ENCODE peak calls at places on chromosomes 4 and X, in four cellular contexts. S is tibial artery; Y is CD8-positive, alpha-beta memory T cell; E is aorta. O is an unnamed sample. For H3K4me1 and H3K27me3, the result is how much of the 10 kb centered on the place peaks cover.

GRCh38 chr4:152515678-152516077 is 20.2 kb downstream of the FBXW7 start:
- DNase-seq in S (no peak), Y (no peak), E (peak), O (no peak)

GRCh38 chr4:112431158-112431557 is 84.8 kb downstream of the NEUROG2 start:
- DNase-seq in S (no peak), Y (no peak), E (no peak), O (no peak)

GRCh38 chrX:68571292-68572256 is 72.7 kb downstream of the YIPF6 start:
- DNase-seq in S (no peak), Y (no peak), E (no peak), O (no peak)

GRCh38 chr4:110970642-110971041 is 347.8 kb upstream of the PITX2 start:
- DNase-seq in S (no peak), Y (no peak), E (no peak), O (no peak)

GRCh38 chrX:136708348-136708747 is 60.4 kb downstream of the CD40LG start:
- DNase-seq in S (no peak), Y (no peak), E (no peak), O (no peak)

GRCh38 chr4:101441446-101441845 is 94.1 kb upstream of the PPP3CA start:
- DNase-seq in S (no peak), Y (no peak), E (no peak), O (no peak)

GRCh38 chr4:69986663-69987062 is 9.1 kb upstream of the STATH start:
- DNase-seq in S (no peak), Y (no peak), E (no peak), O (no peak)

GRCh38 chrX:137916090-137916746 is 350.3 kb downstream of the ZIC3 start:
- DNase-seq in S (no peak), Y (no peak), E (no peak), O (no peak)

GRCh38 chrX:19683817-19684216 is 168.5 kb upstream of the MAP3K15 start:
- DNase-seq in S (no peak), Y (peak), E (no peak), O (no peak)

GRCh38 chrX:45879512-45879911 is 665.7 kb downstream of the ZNF674 start:
- DNase-seq in S (no peak), Y (no peak), E (no peak), O (no peak)

GRCh38 chr4:2009651-2010233 is 968 bp upstream of the NELFA start:
- DNase-seq in S (peak), Y (peak), E (peak), O (peak)

GRCh38 chrX:12950851-12951589 is 23.9 kb upstream of the TMSB4X start:
- DNase-seq in S (no peak), Y (peak), E (no peak), O (no peak)

GRCh38 chr4:23368081-23368697 is 521.7 kb downstream of the PPARGC1A start:
- DNase-seq in S (no peak), Y (no peak), E (no peak), O (peak)

GRCh38 chr4:105807496-105807895 is 87.8 kb upstream of the NPNT start:
- DNase-seq in S (no peak), Y (no peak), E (no peak), O (no peak)

GRCh38 chr4:105805501-105806120 is 89.7 kb upstream of the NPNT start:
- DNase-seq in S (no peak), Y (no peak), E (no peak), O (no peak)

GRCh38 chr4:105808030-105808429 is 87.2 kb upstream of the NPNT start:
- DNase-seq in S (no peak), Y (no peak), E (no peak), O (no peak)

DNA sequence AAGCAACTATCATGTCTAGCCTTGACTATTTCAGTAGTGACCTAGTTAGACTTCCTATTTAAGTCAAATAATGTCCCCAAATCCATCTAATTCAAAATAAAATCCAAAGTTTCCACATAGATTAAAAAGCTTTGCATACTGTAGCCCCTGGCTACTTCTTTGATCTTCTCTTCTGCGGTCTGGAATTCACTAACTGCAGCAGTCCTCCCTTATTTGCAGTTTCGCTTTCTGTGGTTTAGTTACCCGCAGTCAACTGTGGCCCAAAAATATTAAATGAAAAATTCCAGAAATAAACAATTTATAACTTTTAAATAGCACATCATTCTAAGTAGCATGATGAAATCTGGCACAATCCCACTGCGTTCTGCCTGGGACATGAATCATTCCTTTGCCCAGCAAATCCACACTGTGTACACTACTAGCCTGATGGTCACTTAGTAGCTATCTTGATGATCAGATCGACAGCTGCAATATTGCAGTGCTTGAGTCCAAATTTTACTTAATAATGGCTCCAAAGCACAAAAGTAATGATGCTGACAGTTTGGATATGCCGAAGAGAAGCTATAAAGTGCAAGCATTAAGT is 86.7 kb upstream of the NPNT start:
- DNase-seq in S (peak), Y (no peak), E (no peak), O (no peak)
- H3K27ac ChIP-seq in S (peak), Y (no peak), E (peak), O (no peak)

GRCh38 chr4:184437565-184437964 is 36.8 kb downstream of the IRF2 start:
- DNase-seq in S (no peak), Y (no peak), E (no peak), O (no peak)
- H3K4me1 ChIP-seq in S (under half), Y (under half), E (under half), O (under half)

GRCh38 chr4:6834867-6835266 is 52.3 kb downstream of the KIAA0232 start:
- DNase-seq in S (no peak), Y (no peak), E (no peak), O (no peak)
- H3K27me3 ChIP-seq in S (under half), Y (under half), E (under half), O (under half)

GRCh38 chrX:40149286-40150175 is 51.8 kb upstream of the BCOR start:
- DNase-seq in S (no peak), Y (no peak), E (no peak), O (no peak)

GRCh38 chrX:40152706-40153334 is 55.1 kb upstream of the BCOR start:
- DNase-seq in S (peak), Y (no peak), E (peak), O (peak)

GRCh38 chrX:40150503-40150902 is 52.7 kb upstream of the BCOR start:
- DNase-seq in S (no peak), Y (no peak), E (no peak), O (no peak)

GRCh38 chrX:40152173-40152705 is 54.5 kb upstream of the BCOR start:
- DNase-seq in S (peak), Y (no peak), E (peak), O (peak)

DNA sequence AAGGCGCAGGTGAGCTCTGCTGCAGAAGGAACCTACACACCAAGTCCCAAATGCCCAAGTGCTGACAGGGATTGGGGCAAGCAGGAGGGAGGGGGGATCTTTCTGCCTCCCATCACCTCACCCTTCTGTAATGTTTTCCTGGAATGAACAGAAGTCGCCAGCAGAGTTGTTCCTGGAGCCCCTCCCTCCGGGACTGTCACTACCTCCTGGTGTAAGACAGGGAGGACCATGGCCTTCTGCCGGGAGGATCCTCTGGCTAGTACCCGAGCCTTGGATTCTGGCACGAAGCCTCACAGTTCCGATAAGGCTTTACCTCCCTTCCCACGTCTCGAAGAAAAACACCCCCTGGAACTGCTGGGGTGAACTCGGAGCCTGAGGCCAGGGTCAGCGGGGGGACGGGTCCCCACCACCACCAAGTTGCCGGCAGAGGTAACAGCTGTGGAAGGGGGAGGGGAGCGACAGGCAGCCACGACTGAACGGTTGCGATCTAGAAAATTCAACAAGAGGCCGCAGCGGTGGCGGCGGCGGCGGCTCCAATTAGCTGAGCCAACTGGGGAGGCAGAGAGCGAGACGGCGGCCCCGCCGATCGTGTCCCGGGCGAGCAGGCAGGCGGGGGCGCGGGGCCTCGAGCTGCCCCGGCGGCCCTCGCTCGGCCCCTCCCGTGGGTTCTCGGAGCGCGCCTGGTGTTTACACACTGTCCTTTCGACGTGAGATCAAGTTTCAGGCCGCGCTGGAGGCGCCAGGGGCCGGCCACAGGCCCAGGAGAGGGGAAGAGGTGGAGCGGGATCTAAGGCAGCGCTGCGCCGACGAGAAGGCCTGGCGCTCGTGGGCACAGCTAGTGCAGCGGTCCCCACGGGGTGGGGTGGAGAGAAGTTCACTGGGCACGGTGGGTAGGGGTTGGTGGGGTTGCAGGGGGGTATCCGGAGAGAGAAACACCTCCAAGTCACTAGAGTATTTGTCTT is 53.7 kb upstream of the BCOR start:
- DNase-seq in S (no peak), Y (no peak), E (no peak), O (peak)
- H3K27ac ChIP-seq in S (peak), Y (peak), E (no peak), O (no peak)

DNA sequence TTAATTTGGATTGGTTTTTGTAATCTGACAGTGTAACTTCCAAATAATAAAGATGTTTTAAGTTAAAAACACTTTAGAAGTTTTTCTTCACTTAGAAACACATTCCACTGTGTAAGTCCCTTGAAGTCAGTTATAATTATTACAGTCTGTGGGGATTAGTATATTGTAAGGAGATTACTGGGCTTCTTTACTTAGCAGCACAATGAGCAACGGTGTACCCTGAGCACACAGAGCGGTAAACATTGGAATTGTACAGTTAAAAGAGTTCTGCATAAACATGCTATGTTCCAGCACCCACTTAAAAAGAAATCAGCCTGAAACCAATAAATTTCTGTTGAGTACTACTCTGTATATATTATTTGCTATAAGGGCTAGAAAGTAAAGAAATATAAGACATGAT is 44.3 kb downstream of the CCSER1 start:
- DNase-seq in S (no peak), Y (no peak), E (no peak), O (no peak)
- H3K4me1 ChIP-seq in S (under half), Y (under half), E (under half), O (under half)

DNA sequence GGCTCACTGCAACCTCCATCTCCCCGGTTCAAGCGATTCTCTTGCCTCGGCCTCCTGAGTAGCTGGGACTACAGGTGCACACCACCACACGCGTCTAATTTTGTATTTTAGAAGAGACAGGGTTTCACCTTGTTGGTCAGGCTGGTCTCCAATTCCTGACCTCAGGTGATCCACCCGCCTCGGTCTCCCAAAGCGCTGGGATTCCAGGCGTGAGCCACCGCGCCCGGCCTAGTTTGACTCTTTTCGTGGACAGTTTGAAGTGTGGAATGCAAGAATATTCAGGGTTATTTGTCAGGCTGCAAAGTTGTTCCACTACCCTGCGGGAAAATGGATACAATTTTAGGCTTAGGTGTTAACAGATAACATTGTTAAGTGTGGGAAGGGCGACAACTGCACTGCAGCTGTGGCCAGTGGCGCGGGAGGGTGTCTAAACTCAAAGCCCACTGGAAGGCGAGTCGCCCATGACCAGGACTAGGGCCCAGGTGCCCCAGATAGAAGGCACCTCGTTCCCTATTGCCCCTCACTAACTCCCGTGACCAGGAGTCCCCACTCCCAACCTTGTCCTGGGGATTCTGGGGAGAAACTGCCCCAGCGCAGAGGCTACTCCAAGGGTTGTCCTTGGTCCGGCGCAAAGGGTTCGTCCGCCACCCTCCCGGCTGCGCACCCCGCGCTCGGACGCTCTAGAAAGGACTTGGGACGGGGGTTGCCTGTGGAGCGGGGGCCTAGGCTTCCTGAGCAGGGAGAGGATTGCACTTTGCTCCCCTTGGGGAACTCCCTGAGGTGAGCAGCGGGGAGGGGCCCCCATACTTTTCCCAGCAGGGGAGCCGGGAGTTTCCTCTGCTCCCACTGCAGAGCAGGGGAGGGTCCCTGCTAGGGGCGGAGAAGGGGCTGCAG is 1.1 kb upstream of the CD99 start:
- DNase-seq in S (no peak), Y (no peak), E (no peak), O (peak)
- H3K27me3 ChIP-seq in S (under half), Y (under half), E (under half), O (under half)